ENCODE peak calls at places on chromosomes 6 and 20, in eight cellular contexts. O is foreskin fibroblast; B is GM13976; R is AG09319; N is kidney; L is CD4-positive, alpha-beta T cell; W is type B pancreatic cell; H is H1. A is an unnamed sample.

GRCh38 chr20:21808863-21809664 is 103.6 kb downstream of the PAX1 start:
- DNase-seq in O (no peak), W (peak), H (peak), L (peak), B (peak), N (peak), R (no peak), A (peak)

GRCh38 chr6:65646494-65647035 is 60.5 kb downstream of the EYS start:
- DNase-seq in W (no peak), N (no peak), B (no peak), R (no peak), H (no peak), L (no peak), O (no peak), A (no peak)

GRCh38 chr6:50818673-50819072 is at the start of gene TFAP2B:
- DNase-seq in R (no peak), B (no peak), L (no peak), N (no peak), H (no peak), O (no peak), W (no peak), A (no peak)

GRCh38 chr6:17877196-17877889 is 110.1 kb downstream of the KIF13A start:
- DNase-seq in H (no peak), W (no peak), R (no peak), N (no peak), B (no peak), O (peak), L (no peak), A (no peak)

GRCh38 chr6:166620478-166621113 is 6.5 kb downstream of the RPS6KA2 start:
- DNase-seq in L (no peak), N (no peak), W (no peak), B (no peak), O (no peak), R (no peak), H (no peak), A (no peak)

GRCh38 chr20:1479831-1480595 is 11.2 kb downstream of the SIRPB2 start:
- DNase-seq in B (no peak), N (no peak), O (no peak), H (no peak), L (no peak), W (no peak), R (no peak), A (no peak)

GRCh38 chr6:138476116-138476515 is 23.2 kb downstream of the NHSL1 start:
- DNase-seq in B (no peak), O (no peak), L (no peak), H (no peak), R (no peak), W (no peak), N (no peak), A (no peak)

GRCh38 chr6:21987501-21987957 is 309.3 kb downstream of the PRL start:
- DNase-seq in W (peak), O (peak), R (peak), N (peak), B (peak), H (no peak), L (no peak), A (peak)

GRCh38 chr20:12252793-12253192 is 335.1 kb downstream of the BTBD3 start:
- DNase-seq in L (no peak), B (no peak), W (no peak), H (peak), R (no peak), O (no peak), N (no peak), A (no peak)

GRCh38 chr20:24747881-24748595 is 201.0 kb upstream of the CST7 start:
- DNase-seq in N (no peak), R (no peak), O (no peak), B (no peak), W (peak), L (no peak), H (no peak), A (no peak)

GRCh38 chr6:86508230-86508629 is 429.1 kb upstream of the HTR1E start:
- DNase-seq in H (no peak), O (no peak), W (no peak), N (no peak), R (no peak), B (no peak), L (no peak), A (no peak)

GRCh38 chr6:90478789-90479602 is 107.9 kb downstream of the MAP3K7 start:
- DNase-seq in L (peak), O (peak), N (peak), H (peak), B (peak), W (peak), R (peak), A (peak)
- TF ChIP-seq CTCF in L (peak), O (peak), N (peak), H (peak), B (peak), W (peak), R (peak), A (peak)

DNA sequence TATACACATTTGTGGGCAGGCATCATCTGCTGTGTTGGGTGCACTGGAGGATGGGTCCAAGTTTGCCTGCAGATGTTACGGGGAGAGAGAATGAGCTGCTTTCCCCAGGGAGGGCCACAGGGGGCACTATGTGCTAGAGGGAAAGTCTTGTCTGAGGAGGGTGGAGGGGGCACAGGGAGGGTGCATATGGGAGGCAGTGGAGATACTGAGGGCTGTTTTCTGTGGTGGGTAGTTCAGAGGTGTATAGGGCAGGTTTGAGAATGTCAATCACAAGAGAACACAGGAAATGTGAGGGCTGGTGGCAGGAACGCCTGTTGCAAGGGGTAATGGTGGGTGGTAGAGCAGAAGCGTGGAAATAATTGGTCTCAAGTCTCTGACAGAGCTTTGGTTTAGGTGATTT is 7.7 kb upstream of the PTPRA start:
- DNase-seq in L (peak), B (no peak), H (peak), W (no peak), O (no peak), R (no peak), N (no peak), A (peak)
- TF ChIP-seq CTCF in L (no peak), B (no peak), H (peak), W (no peak), O (no peak), R (no peak), N (no peak), A (peak)

GRCh38 chr20:32483351-32484220 is 101.5 kb downstream of the NOL4L start:
- DNase-seq in H (peak), R (peak), O (peak), L (peak), B (peak), N (peak), W (peak), A (peak)
- TF ChIP-seq CTCF in H (no peak), R (no peak), O (no peak), L (no peak), B (no peak), N (no peak), W (peak), A (no peak)

GRCh38 chr6:106510090-106510970 is 119.0 kb downstream of the RTN4IP1 start:
- DNase-seq in H (peak), N (peak), L (peak), O (peak), R (no peak), B (peak), W (no peak), A (peak)
- TF ChIP-seq CTCF in H (no peak), N (no peak), L (no peak), O (no peak), R (no peak), B (peak), W (peak), A (no peak)

GRCh38 chr6:362231-362923 is 29.2 kb upstream of the IRF4 start:
- DNase-seq in R (no peak), N (peak), H (no peak), W (no peak), O (no peak), B (no peak), L (no peak), A (no peak)
- TF ChIP-seq CTCF in R (no peak), N (no peak), H (no peak), W (no peak), O (no peak), B (no peak), L (no peak), A (no peak)

GRCh38 chr20:64224344-64225165 is 31.0 kb upstream of the PCMTD2 start:
- DNase-seq in L (no peak), O (peak), W (no peak), B (no peak), N (no peak), R (peak), H (no peak), A (peak)

GRCh38 chr20:64225166-64225595 is 30.4 kb upstream of the PCMTD2 start:
- DNase-seq in L (no peak), R (no peak), H (no peak), W (no peak), N (no peak), O (no peak), B (no peak), A (no peak)

GRCh38 chr20:64222851-64223525 is 32.6 kb upstream of the PCMTD2 start:
- DNase-seq in B (no peak), L (no peak), H (no peak), O (peak), R (no peak), N (no peak), W (no peak), A (no peak)

GRCh38 chr20:64222273-64222672 is 33.3 kb upstream of the PCMTD2 start:
- DNase-seq in N (peak), O (peak), W (no peak), H (no peak), B (no peak), L (no peak), R (no peak), A (no peak)

DNA sequence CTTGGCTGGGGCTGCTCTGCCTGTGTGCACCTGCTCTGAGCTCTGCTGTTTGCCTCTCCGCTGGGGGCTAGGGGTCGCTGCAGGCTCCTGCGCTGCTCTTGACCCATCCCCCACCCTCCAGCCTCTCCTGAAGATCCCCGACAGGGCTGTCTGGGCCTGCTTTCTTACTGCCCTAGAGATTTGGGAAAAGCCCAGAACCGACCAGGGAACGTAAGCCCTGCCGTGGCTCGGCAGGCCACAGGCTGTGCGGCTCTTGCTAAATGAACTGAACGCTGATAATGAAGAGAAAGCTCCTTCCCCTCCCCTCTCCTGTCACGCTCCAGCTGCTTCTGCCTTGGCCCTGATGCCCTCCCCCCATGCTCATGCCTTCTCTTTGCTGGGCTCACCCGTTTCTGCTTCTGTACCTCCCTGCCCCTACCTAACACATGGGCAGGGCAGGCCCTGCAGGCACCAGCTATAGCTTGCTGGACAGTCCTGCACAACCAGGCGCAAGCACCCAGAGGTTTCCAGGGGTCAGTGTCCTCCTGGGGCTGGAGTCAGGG is 32.0 kb upstream of the PCMTD2 start:
- DNase-seq in B (no peak), N (no peak), O (peak), L (no peak), W (no peak), H (peak), R (no peak), A (no peak)
- TF ChIP-seq CTCF in B (no peak), N (peak), O (peak), L (no peak), W (peak), H (peak), R (peak), A (no peak)

DNA sequence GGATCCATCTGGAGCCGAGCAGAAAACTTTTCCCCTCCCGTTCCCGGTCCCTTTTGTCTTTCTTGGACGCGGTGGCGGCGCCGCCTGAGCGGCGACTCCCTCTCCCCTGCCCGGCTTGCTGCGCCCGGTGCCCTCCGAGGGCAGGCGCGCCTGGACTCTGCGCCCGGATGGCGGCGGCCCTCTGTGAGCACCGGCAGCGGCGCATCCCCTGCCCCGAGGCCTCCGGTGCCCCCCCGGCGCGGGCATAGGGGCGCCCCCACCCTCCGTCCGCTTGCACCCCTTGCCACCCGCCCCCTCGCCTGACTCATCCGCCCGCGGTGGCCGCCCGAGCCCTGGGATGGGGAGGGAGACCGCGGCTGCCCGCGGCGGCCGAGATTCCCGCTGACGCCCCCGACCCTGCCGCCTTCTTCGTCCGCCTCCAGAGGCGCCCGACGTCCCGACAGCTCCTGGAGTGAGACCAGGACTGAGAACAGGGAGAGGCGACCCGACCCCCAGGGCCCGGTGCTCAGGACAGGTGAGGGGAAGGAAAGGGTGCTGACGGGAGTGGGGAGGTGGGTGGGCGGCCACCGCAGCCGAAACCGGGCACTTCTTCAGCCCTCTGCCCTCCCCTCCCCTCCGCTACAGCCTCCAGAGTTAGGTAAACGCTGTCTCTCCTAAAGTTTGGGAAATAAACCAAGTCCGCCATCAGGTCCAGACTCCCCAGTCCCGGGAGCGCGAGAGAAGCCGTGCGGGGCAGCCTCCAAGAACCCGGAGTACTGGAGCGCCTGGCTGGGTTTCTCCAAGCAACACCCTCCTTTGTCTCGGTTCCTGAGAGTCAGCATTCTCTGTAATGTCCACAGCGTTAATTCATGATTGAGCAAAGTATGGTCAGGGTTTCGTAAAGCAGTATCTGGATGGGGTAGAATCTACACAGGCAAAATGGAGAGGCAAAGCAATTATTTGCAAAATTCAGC is at the start of gene TMEM200A:
- DNase-seq in N (peak), R (peak), B (peak), O (peak), H (peak), L (no peak), W (no peak), A (peak)
- TF ChIP-seq CTCF in N (no peak), R (peak), B (no peak), O (no peak), H (peak), L (no peak), W (peak), A (no peak)